ENCODE peak calls at places on chromosomes 16 and 17, in six cellular contexts. F, X, K, U, Z and D are unnamed samples.

GRCh38 chr17:44358066-44358465 is 5.6 kb downstream of the FAM171A2 start:
- DNase-seq in F (no peak), X (no peak), K (no peak), U (no peak), Z (no peak), D (no peak)

GRCh38 chr17:50944054-50944901 is 78.1 kb upstream of the TOB1 start:
- DNase-seq in F (no peak), X (peak), K (peak), U (peak), Z (no peak), D (no peak)

GRCh38 chr16:81545470-81546175 is 101.0 kb downstream of the CMIP start:
- DNase-seq in F (no peak), X (no peak), K (no peak), U (no peak), Z (no peak), D (no peak)

GRCh38 chr17:44595216-44595775 is 38.0 kb downstream of the FZD2 start:
- DNase-seq in F (no peak), X (no peak), K (no peak), U (no peak), Z (no peak), D (no peak)

GRCh38 chr16:78655481-78656114 is 556.1 kb downstream of the WWOX start:
- DNase-seq in F (no peak), X (no peak), K (no peak), U (no peak), Z (no peak), D (no peak)

GRCh38 chr17:8630227-8630801 is at the start of gene MYH10:
- DNase-seq in F (no peak), X (no peak), K (peak), U (no peak), Z (no peak), D (no peak)

GRCh38 chr17:75842963-75843576 is 1.1 kb downstream of the UNC13D start:
- DNase-seq in F (no peak), X (no peak), K (no peak), U (no peak), Z (no peak), D (no peak)

GRCh38 chr16:27217256-27217655 is 13.9 kb downstream of the KDM8 start:
- DNase-seq in F (no peak), X (no peak), K (peak), U (peak), Z (no peak), D (no peak)

GRCh38 chr17:32854834-32855389 is 22.0 kb downstream of the MYO1D start:
- DNase-seq in F (no peak), X (no peak), K (no peak), U (no peak), Z (no peak), D (no peak)

GRCh38 chr16:11651796-11652195 is 16.5 kb upstream of the SNN start:
- DNase-seq in F (no peak), X (no peak), K (no peak), U (no peak), Z (no peak), D (no peak)

GRCh38 chr16:53673189-53673588 is 30.5 kb downstream of the RPGRIP1L start:
- DNase-seq in F (no peak), X (no peak), K (no peak), U (no peak), Z (no peak), D (no peak)

GRCh38 chr16:9176547-9177418 is 85.3 kb downstream of the HAPSTR1 start:
- DNase-seq in F (no peak), X (no peak), K (no peak), U (no peak), Z (no peak), D (no peak)

GRCh38 chr16:81409016-81409556 is 35.5 kb upstream of the CMIP start:
- DNase-seq in F (no peak), X (no peak), K (no peak), U (no peak), Z (no peak), D (no peak)

GRCh38 chr17:10105513-10106001 is 92.8 kb downstream of the GAS7 start:
- DNase-seq in F (no peak), X (no peak), K (peak), U (peak), Z (no peak), D (no peak)

GRCh38 chr16:74627506-74628220 is 20.7 kb upstream of the GLG1 start:
- DNase-seq in F (no peak), X (no peak), K (no peak), U (no peak), Z (no peak), D (no peak)

GRCh38 chr16:66205287-66206167 is 161.0 kb upstream of the CDH5 start:
- DNase-seq in F (no peak), X (peak), K (no peak), U (peak), Z (no peak), D (no peak)

GRCh38 chr16:75293746-75294145 is 42.3 kb upstream of the BCAR1 start:
- DNase-seq in F (no peak), X (no peak), K (no peak), U (no peak), Z (no peak), D (no peak)

GRCh38 chr16:57585051-57585687 is 42.7 kb downstream of the ADGRG5 start:
- DNase-seq in F (no peak), X (no peak), K (no peak), U (no peak), Z (no peak), D (no peak)

GRCh38 chr17:12620200-12620720 is 45.4 kb upstream of the MYOCD start:
- DNase-seq in F (no peak), X (no peak), K (no peak), U (no peak), Z (peak), D (no peak)